ENCODE peak calls at places on chromosomes 11 and 22, in four cellular contexts. J is posterior cingulate gyrus, T is HTR-8/SVneo, A is foreskin fibroblast. I is an unnamed sample.
A peak's percentile ranks its signal among the peaks of the same experiment; 100 is the strongest.

GRCh38 chr11:125941606-125942275 is 4.1 kb upstream of the VSIG10L2 start:
- DNase-seq in A (peak; percentile 58), T (peak; percentile 47), J (no peak), I (peak; percentile 58)

GRCh38 chr11:2314525-2315394 is 12.9 kb downstream of the TSPAN32 start:
- DNase-seq in J (peak; percentile 59), T (peak; percentile 67), A (peak; percentile 77), I (no peak)

GRCh38 chr11:113519989-113520613 is 44.9 kb upstream of the DRD2 start:
- DNase-seq in T (no peak), A (no peak), J (no peak), I (no peak)

GRCh38 chr22:42646569-42647525 is 2.3 kb downstream of the CYB5R3 start:
- DNase-seq in T (no peak), A (no peak), J (no peak), I (no peak)

GRCh38 chr11:50379484-50379883 is 346.8 kb downstream of the OR4C45 start:
- DNase-seq in J (no peak), T (no peak), A (no peak), I (no peak)

GRCh38 chr11:73931039-73931645 is 19.7 kb upstream of the DNAJB13 start:
- DNase-seq in J (no peak), A (peak; percentile 71), T (peak; percentile 87), I (peak; percentile 87)

GRCh38 chr11:69307421-69307820 is 13.5 kb downstream of the MYEOV start:
- DNase-seq in T (no peak), J (no peak), A (no peak), I (no peak)

GRCh38 chr22:19543970-19544708 is 19.9 kb upstream of the CLDN5 start:
- DNase-seq in A (no peak), T (no peak), J (no peak), I (no peak)

GRCh38 chr11:73414977-73415492 is 38.8 kb downstream of the RELT start:
- DNase-seq in T (no peak), J (no peak), A (peak; percentile 71), I (peak; percentile 39)

GRCh38 chr22:40410272-40410671 is 39.9 kb downstream of the SGSM3 start:
- DNase-seq in T (peak; percentile 20), J (no peak), A (peak; percentile 40), I (no peak)

GRCh38 chr11:2581931-2582435 is 117.8 kb downstream of the KCNQ1OT1 start:
- DNase-seq in T (no peak), A (no peak), J (no peak), I (no peak)

GRCh38 chr11:2759228-2760195 is 59.7 kb upstream of the KCNQ1OT1 start:
- DNase-seq in T (no peak), A (no peak), J (peak; percentile 9), I (peak; percentile 23)

GRCh38 chr11:133893381-133893780 is 48.1 kb upstream of the SPATA19 start:
- DNase-seq in A (no peak), T (no peak), J (no peak), I (no peak)

GRCh38 chr11:26905368-26905767 is 88.5 kb upstream of the FIBIN start:
- DNase-seq in J (no peak), T (no peak), A (peak; percentile 72), I (no peak)

GRCh38 chr11:113705871-113706654 is at the start of gene TMPRSS5:
- DNase-seq in T (no peak), J (peak; percentile 82), A (no peak), I (no peak)

GRCh38 chr11:128711136-128711535 is 17.3 kb downstream of the FLI1 start:
- DNase-seq in J (no peak), A (peak; percentile 71), T (no peak), I (peak; percentile 49)

GRCh38 chr22:21106000-21106399 is 60.3 kb downstream of the LRRC74B start:
- DNase-seq in J (no peak), A (no peak), T (no peak), I (no peak)

GRCh38 chr11:15668718-15669117 is 554.0 kb downstream of the INSC start:
- DNase-seq in A (no peak), J (no peak), T (no peak), I (no peak)

GRCh38 chr11:1728281-1728680 is 22.1 kb downstream of the IFITM10 start:
- DNase-seq in A (no peak), J (no peak), T (no peak), I (no peak)

GRCh38 chr11:69075421-69076128 is 26.8 kb downstream of the TPCN2 start:
- DNase-seq in T (no peak), A (peak; percentile 99), J (peak; percentile 63), I (no peak)

GRCh38 chr11:76265771-76266241 is 59.5 kb upstream of the WNT11 start:
- DNase-seq in J (no peak), A (no peak), T (no peak), I (no peak)

GRCh38 chr11:72411623-72412532 is 22.5 kb downstream of the CLPB start:
- DNase-seq in J (no peak), T (no peak), A (no peak), I (no peak)

GRCh38 chr11:120432056-120433018 is 79.2 kb upstream of the GRIK4 start:
- DNase-seq in T (peak; percentile 82), A (peak; percentile 98), J (no peak), I (peak; percentile 79)

GRCh38 chr22:17562906-17563870 is at the start of gene SLC25A18:
- DNase-seq in T (no peak), A (peak; percentile 31), J (peak; percentile 34), I (no peak)

GRCh38 chr11:78079232-78080083 is at the start of gene NDUFC2:
- DNase-seq in T (peak; percentile 88), A (peak; percentile 95), J (peak; percentile 76), I (peak; percentile 90)

GRCh38 chr22:46465348-46465725 is 72.1 kb downstream of the CELSR1 start:
- DNase-seq in T (no peak), J (no peak), A (no peak), I (no peak)

GRCh38 chr11:121437018-121437685 is 15.0 kb upstream of the SORL1 start:
- DNase-seq in T (no peak), J (no peak), A (peak; percentile 65), I (no peak)